ENCODE peak calls at places on chromosome 7, in five cellular contexts. J is HL-60, A is H9, L is ureter, W is HT1080. N is an unnamed sample.

GRCh38 chr7:55304363-55304762 is 60.8 kb upstream of the LANCL2 start:
- DNase-seq in J (no peak), A (no peak), L (no peak), W (no peak), N (no peak)

GRCh38 chr7:47580175-47580701 is 1.7 kb downstream of the TNS3 start:
- DNase-seq in J (no peak), A (no peak), L (no peak), W (no peak), N (no peak)

GRCh38 chr7:19404912-19405329 is 259.7 kb upstream of the FERD3L start:
- DNase-seq in J (no peak), A (peak), L (no peak), W (peak), N (no peak)

GRCh38 chr7:77327067-77327931 is 88.8 kb downstream of the GSAP start:
- DNase-seq in J (peak), A (no peak), L (peak), W (peak), N (no peak)

GRCh38 chr7:113996405-113996804 is 77.6 kb upstream of the PPP1R3A start:
- DNase-seq in J (no peak), A (no peak), L (no peak), W (peak), N (no peak)

GRCh38 chr7:139775829-139776266 is 1.9 kb downstream of the HIPK2 start:
- DNase-seq in J (peak), A (no peak), L (peak), W (peak), N (peak)

GRCh38 chr7:152672626-152673025 is 3.3 kb downstream of the XRCC2 start:
- DNase-seq in J (no peak), A (no peak), L (no peak), W (no peak), N (no peak)

GRCh38 chr7:121633186-121633585 is 237.1 kb upstream of the FAM3C start:
- DNase-seq in J (no peak), A (no peak), L (no peak), W (no peak), N (no peak)

GRCh38 chr7:155975490-155975889 is 163.2 kb upstream of the SHH start:
- DNase-seq in J (no peak), A (no peak), L (peak), W (no peak), N (no peak)

GRCh38 chr7:151251926-151252835 is 3.7 kb upstream of the SMARCD3 start:
- DNase-seq in J (no peak), A (peak), L (no peak), W (no peak), N (peak)

GRCh38 chr7:50970092-50970491 is 187.4 kb upstream of the GRB10 start:
- DNase-seq in J (no peak), A (peak), L (peak), W (no peak), N (no peak)

GRCh38 chr7:105841866-105842265 is 34.5 kb downstream of the ATXN7L1 start:
- DNase-seq in J (no peak), A (no peak), L (no peak), W (no peak), N (no peak)

GRCh38 chr7:116354546-116355422 is 144.4 kb downstream of the TES start:
- DNase-seq in J (no peak), A (peak), L (peak), W (peak), N (no peak)

GRCh38 chr7:150586778-150587152 is 19.6 kb downstream of the GIMAP4 start:
- DNase-seq in J (no peak), A (no peak), L (no peak), W (no peak), N (no peak)

GRCh38 chr7:129471402-129471827 is 30.9 kb upstream of the SMKR1 start:
- DNase-seq in J (no peak), A (no peak), L (no peak), W (peak), N (no peak)

GRCh38 chr7:155289949-155290501 is 7.7 kb upstream of the INSIG1 start:
- DNase-seq in J (no peak), A (no peak), L (no peak), W (no peak), N (no peak)

GRCh38 chr7:46678421-46678820 is 757.3 kb upstream of the IGFBP3 start:
- DNase-seq in J (no peak), A (no peak), L (no peak), W (no peak), N (no peak)

GRCh38 chr7:157773361-157773760 is 436.6 kb downstream of the DNAJB6 start:
- DNase-seq in J (no peak), A (no peak), L (no peak), W (no peak), N (no peak)

GRCh38 chr7:95501261-95501816 is 15.6 kb downstream of the ASB4 start:
- DNase-seq in J (no peak), A (no peak), L (no peak), W (peak), N (no peak)

GRCh38 chr7:73727963-73728362 is 8.5 kb upstream of the STX1A start:
- DNase-seq in J (no peak), A (no peak), L (no peak), W (no peak), N (no peak)

GRCh38 chr7:65250697-65251395 is 122.8 kb upstream of the ZNF92 start:
- DNase-seq in J (no peak), A (peak), L (no peak), W (no peak), N (no peak)

GRCh38 chr7:139739863-139740597 is 37.8 kb downstream of the HIPK2 start:
- DNase-seq in J (no peak), A (no peak), L (no peak), W (no peak), N (no peak)

GRCh38 chr7:96495751-96496216 is 173.9 kb upstream of the SLC25A13 start:
- DNase-seq in J (no peak), A (no peak), L (no peak), W (no peak), N (no peak)

GRCh38 chr7:157551325-157552070 is 214.7 kb downstream of the DNAJB6 start:
- DNase-seq in J (no peak), A (no peak), L (no peak), W (no peak), N (peak)

GRCh38 chr7:100013328-100013676 is 2.1 kb upstream of the ZKSCAN1 start:
- DNase-seq in J (no peak), A (no peak), L (no peak), W (peak), N (no peak)